ENCODE peak calls at places on chromosomes 2 and 18, in nine cellular contexts. One of them, this sample, is unnamed. For H3K9me3 and H3K27me3, the result is how much of the 10 kb centered on the place peaks cover.

GRCh38 chr2:74457549-74458131 is 598 bp upstream of the WBP1 start:
- DNase-seq in neural progenitor cell: peak
- DNase-seq in HepG2: peak
- DNase-seq in right lobe of liver: peak
- DNase-seq in K562: no peak
- DNase-seq in heart left ventricle: peak
- DNase-seq in IMR-90: no peak
- DNase-seq in esophagus squamous epithelium: peak
- DNase-seq in RWPE2: peak
- DNase-seq in this sample: peak

GRCh38 chr2:141555876-141556470 is 574.8 kb downstream of the LRP1B start:
- DNase-seq in neural progenitor cell: no peak
- DNase-seq in HepG2: no peak
- DNase-seq in right lobe of liver: no peak
- DNase-seq in K562: no peak
- DNase-seq in heart left ventricle: no peak
- DNase-seq in IMR-90: no peak
- DNase-seq in esophagus squamous epithelium: no peak
- DNase-seq in RWPE2: no peak
- DNase-seq in this sample: no peak

GRCh38 chr2:40244251-40245010 is 207.5 kb downstream of the SLC8A1 start:
- DNase-seq in neural progenitor cell: peak
- DNase-seq in HepG2: peak
- DNase-seq in right lobe of liver: peak
- DNase-seq in K562: no peak
- DNase-seq in heart left ventricle: peak
- DNase-seq in IMR-90: peak
- DNase-seq in esophagus squamous epithelium: no peak
- DNase-seq in RWPE2: no peak
- DNase-seq in this sample: peak

GRCh38 chr2:177075254-177075653 is 137.3 kb upstream of the HNRNPA3 start:
- DNase-seq in neural progenitor cell: no peak
- DNase-seq in HepG2: no peak
- DNase-seq in right lobe of liver: no peak
- DNase-seq in K562: no peak
- DNase-seq in heart left ventricle: no peak
- DNase-seq in IMR-90: no peak
- DNase-seq in esophagus squamous epithelium: no peak
- DNase-seq in RWPE2: no peak
- DNase-seq in this sample: no peak

GRCh38 chr2:182280128-182280527 is 146.7 kb downstream of the PDE1A start:
- DNase-seq in neural progenitor cell: no peak
- DNase-seq in HepG2: no peak
- DNase-seq in right lobe of liver: no peak
- DNase-seq in K562: no peak
- DNase-seq in heart left ventricle: no peak
- DNase-seq in IMR-90: peak
- DNase-seq in esophagus squamous epithelium: no peak
- DNase-seq in RWPE2: no peak
- DNase-seq in this sample: no peak

GRCh38 chr2:55995206-55995605 is 71.6 kb upstream of the EFEMP1 start:
- DNase-seq in neural progenitor cell: no peak
- DNase-seq in HepG2: no peak
- DNase-seq in right lobe of liver: no peak
- DNase-seq in K562: no peak
- DNase-seq in heart left ventricle: no peak
- DNase-seq in IMR-90: no peak
- DNase-seq in esophagus squamous epithelium: no peak
- DNase-seq in RWPE2: no peak
- DNase-seq in this sample: no peak

GRCh38 chr18:80208620-80209019 is 38.7 kb downstream of the PARD6G start:
- DNase-seq in neural progenitor cell: no peak
- DNase-seq in HepG2: no peak
- DNase-seq in right lobe of liver: no peak
- DNase-seq in K562: no peak
- DNase-seq in heart left ventricle: no peak
- DNase-seq in IMR-90: no peak
- DNase-seq in esophagus squamous epithelium: no peak
- DNase-seq in RWPE2: no peak
- DNase-seq in this sample: no peak

GRCh38 chr18:37484893-37485834 is 80.4 kb downstream of the CELF4 start:
- DNase-seq in neural progenitor cell: peak
- DNase-seq in HepG2: no peak
- DNase-seq in right lobe of liver: no peak
- DNase-seq in K562: peak
- DNase-seq in heart left ventricle: no peak
- DNase-seq in IMR-90: peak
- DNase-seq in esophagus squamous epithelium: no peak
- DNase-seq in RWPE2: no peak
- DNase-seq in this sample: no peak

GRCh38 chr2:45759310-45759851 is 107.9 kb downstream of the PRKCE start:
- DNase-seq in neural progenitor cell: no peak
- DNase-seq in HepG2: no peak
- DNase-seq in right lobe of liver: no peak
- DNase-seq in K562: no peak
- DNase-seq in heart left ventricle: no peak
- DNase-seq in IMR-90: peak
- DNase-seq in esophagus squamous epithelium: no peak
- DNase-seq in RWPE2: no peak
- DNase-seq in this sample: no peak

GRCh38 chr2:240463866-240464481 is 28.5 kb downstream of the GPC1 start:
- DNase-seq in neural progenitor cell: no peak
- DNase-seq in HepG2: no peak
- DNase-seq in right lobe of liver: peak
- DNase-seq in K562: no peak
- DNase-seq in heart left ventricle: no peak
- DNase-seq in IMR-90: no peak
- DNase-seq in esophagus squamous epithelium: no peak
- DNase-seq in RWPE2: no peak
- DNase-seq in this sample: peak

GRCh38 chr2:169768262-169768995 is 30.2 kb upstream of the SSB start:
- DNase-seq in neural progenitor cell: no peak
- DNase-seq in HepG2: no peak
- DNase-seq in right lobe of liver: peak
- DNase-seq in K562: no peak
- DNase-seq in heart left ventricle: peak
- DNase-seq in IMR-90: no peak
- DNase-seq in esophagus squamous epithelium: no peak
- DNase-seq in RWPE2: no peak
- DNase-seq in this sample: no peak

GRCh38 chr18:78571063-78571785 is 408.4 kb upstream of the SALL3 start:
- DNase-seq in neural progenitor cell: no peak
- DNase-seq in HepG2: no peak
- DNase-seq in right lobe of liver: no peak
- DNase-seq in K562: no peak
- DNase-seq in heart left ventricle: no peak
- DNase-seq in IMR-90: no peak
- DNase-seq in esophagus squamous epithelium: no peak
- DNase-seq in RWPE2: no peak
- DNase-seq in this sample: no peak
- H3K9me3 ChIP-seq in neural progenitor cell: under half
- H3K9me3 ChIP-seq in HepG2: under half
- H3K9me3 ChIP-seq in right lobe of liver: under half
- H3K9me3 ChIP-seq in K562: under half
- H3K9me3 ChIP-seq in heart left ventricle: under half
- H3K9me3 ChIP-seq in IMR-90: under half
- H3K9me3 ChIP-seq in esophagus squamous epithelium: under half
- H3K9me3 ChIP-seq in RWPE2: under half
- H3K9me3 ChIP-seq in this sample: under half

GRCh38 chr2:50346586-50347351 is 685.2 kb downstream of the NRXN1 start:
- DNase-seq in neural progenitor cell: peak
- DNase-seq in HepG2: no peak
- DNase-seq in right lobe of liver: no peak
- DNase-seq in K562: no peak
- DNase-seq in heart left ventricle: no peak
- DNase-seq in IMR-90: no peak
- DNase-seq in esophagus squamous epithelium: no peak
- DNase-seq in RWPE2: peak
- DNase-seq in this sample: no peak

GRCh38 chr2:50346104-50346503 is 685.8 kb downstream of the NRXN1 start:
- DNase-seq in neural progenitor cell: peak
- DNase-seq in HepG2: no peak
- DNase-seq in right lobe of liver: no peak
- DNase-seq in K562: no peak
- DNase-seq in heart left ventricle: no peak
- DNase-seq in IMR-90: no peak
- DNase-seq in esophagus squamous epithelium: no peak
- DNase-seq in RWPE2: peak
- DNase-seq in this sample: no peak

GRCh38 chr2:50345691-50346090 is 686.2 kb downstream of the NRXN1 start:
- DNase-seq in neural progenitor cell: no peak
- DNase-seq in HepG2: no peak
- DNase-seq in right lobe of liver: no peak
- DNase-seq in K562: no peak
- DNase-seq in heart left ventricle: no peak
- DNase-seq in IMR-90: no peak
- DNase-seq in esophagus squamous epithelium: no peak
- DNase-seq in RWPE2: no peak
- DNase-seq in this sample: no peak

GRCh38 chr2:50343157-50343821 is 688.6 kb downstream of the NRXN1 start:
- DNase-seq in neural progenitor cell: no peak
- DNase-seq in HepG2: no peak
- DNase-seq in right lobe of liver: no peak
- DNase-seq in K562: no peak
- DNase-seq in heart left ventricle: no peak
- DNase-seq in IMR-90: no peak
- DNase-seq in esophagus squamous epithelium: no peak
- DNase-seq in RWPE2: no peak
- DNase-seq in this sample: no peak

DNA sequence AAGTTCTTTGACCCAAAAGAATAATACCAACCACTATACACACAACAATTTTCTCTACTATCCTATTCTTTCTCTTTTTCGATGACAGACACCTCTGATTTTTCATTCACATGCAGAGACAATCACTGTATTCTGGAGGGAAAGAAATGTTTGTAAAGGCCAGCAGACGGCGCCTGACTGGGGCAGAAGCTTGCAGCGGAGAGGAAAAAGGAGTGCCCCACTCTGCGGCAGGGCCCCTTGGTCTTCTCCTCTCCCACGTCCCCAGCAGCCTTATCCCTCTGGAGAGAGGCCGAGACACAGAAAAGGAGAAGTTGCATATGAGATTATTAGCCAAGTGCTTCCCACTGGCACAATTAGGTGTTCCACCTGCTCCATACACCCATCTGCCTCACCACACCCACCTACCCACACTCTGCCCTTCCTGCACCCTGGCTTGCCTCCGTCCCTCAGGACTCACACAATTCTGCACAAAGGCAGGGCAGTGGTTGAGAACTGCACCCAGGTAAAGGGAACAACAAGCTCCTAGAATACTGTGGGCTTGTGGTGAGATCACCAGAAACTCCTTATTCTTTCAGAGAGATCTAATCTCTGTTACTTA is 687.3 kb downstream of the NRXN1 start:
- DNase-seq in neural progenitor cell: peak
- DNase-seq in HepG2: no peak
- DNase-seq in right lobe of liver: no peak
- DNase-seq in K562: no peak
- DNase-seq in heart left ventricle: no peak
- DNase-seq in IMR-90: no peak
- DNase-seq in esophagus squamous epithelium: no peak
- DNase-seq in RWPE2: no peak
- DNase-seq in this sample: peak
- H3K27me3 ChIP-seq in neural progenitor cell: under half
- H3K27me3 ChIP-seq in HepG2: under half
- H3K27me3 ChIP-seq in right lobe of liver: under half
- H3K27me3 ChIP-seq in K562: under half
- H3K27me3 ChIP-seq in heart left ventricle: under half
- H3K27me3 ChIP-seq in IMR-90: under half
- H3K27me3 ChIP-seq in esophagus squamous epithelium: under half
- H3K27me3 ChIP-seq in RWPE2: half or more
- H3K27me3 ChIP-seq in this sample: under half

GRCh38 chr2:146414456-146414855 is 1430.4 kb upstream of the ACVR2A start:
- DNase-seq in neural progenitor cell: no peak
- DNase-seq in HepG2: no peak
- DNase-seq in right lobe of liver: no peak
- DNase-seq in K562: no peak
- DNase-seq in heart left ventricle: no peak
- DNase-seq in IMR-90: no peak
- DNase-seq in esophagus squamous epithelium: no peak
- DNase-seq in RWPE2: no peak
- DNase-seq in this sample: no peak

GRCh38 chr2:146415291-146415690 is 1429.5 kb upstream of the ACVR2A start:
- DNase-seq in neural progenitor cell: no peak
- DNase-seq in HepG2: no peak
- DNase-seq in right lobe of liver: no peak
- DNase-seq in K562: no peak
- DNase-seq in heart left ventricle: no peak
- DNase-seq in IMR-90: no peak
- DNase-seq in esophagus squamous epithelium: no peak
- DNase-seq in RWPE2: no peak
- DNase-seq in this sample: no peak

GRCh38 chr2:146417942-146418341 is 1426.9 kb upstream of the ACVR2A start:
- DNase-seq in neural progenitor cell: no peak
- DNase-seq in HepG2: no peak
- DNase-seq in right lobe of liver: no peak
- DNase-seq in K562: no peak
- DNase-seq in heart left ventricle: no peak
- DNase-seq in IMR-90: no peak
- DNase-seq in esophagus squamous epithelium: no peak
- DNase-seq in RWPE2: no peak
- DNase-seq in this sample: no peak

GRCh38 chr2:146413086-146413610 is 1431.7 kb upstream of the ACVR2A start:
- DNase-seq in neural progenitor cell: no peak
- DNase-seq in HepG2: no peak
- DNase-seq in right lobe of liver: no peak
- DNase-seq in K562: no peak
- DNase-seq in heart left ventricle: no peak
- DNase-seq in IMR-90: no peak
- DNase-seq in esophagus squamous epithelium: no peak
- DNase-seq in RWPE2: no peak
- DNase-seq in this sample: no peak

GRCh38 chr2:146412625-146413024 is 1432.2 kb upstream of the ACVR2A start:
- DNase-seq in neural progenitor cell: no peak
- DNase-seq in HepG2: peak
- DNase-seq in right lobe of liver: no peak
- DNase-seq in K562: peak
- DNase-seq in heart left ventricle: no peak
- DNase-seq in IMR-90: no peak
- DNase-seq in esophagus squamous epithelium: no peak
- DNase-seq in RWPE2: no peak
- DNase-seq in this sample: peak
- TF ChIP-seq CTCF in neural progenitor cell: peak
- TF ChIP-seq CTCF in HepG2: peak
- TF ChIP-seq CTCF in right lobe of liver: no peak
- TF ChIP-seq CTCF in K562: peak
- TF ChIP-seq CTCF in heart left ventricle: no peak
- TF ChIP-seq CTCF in IMR-90: no peak
- TF ChIP-seq CTCF in esophagus squamous epithelium: no peak
- TF ChIP-seq CTCF in RWPE2: no peak
- TF ChIP-seq CTCF in this sample: no peak

DNA sequence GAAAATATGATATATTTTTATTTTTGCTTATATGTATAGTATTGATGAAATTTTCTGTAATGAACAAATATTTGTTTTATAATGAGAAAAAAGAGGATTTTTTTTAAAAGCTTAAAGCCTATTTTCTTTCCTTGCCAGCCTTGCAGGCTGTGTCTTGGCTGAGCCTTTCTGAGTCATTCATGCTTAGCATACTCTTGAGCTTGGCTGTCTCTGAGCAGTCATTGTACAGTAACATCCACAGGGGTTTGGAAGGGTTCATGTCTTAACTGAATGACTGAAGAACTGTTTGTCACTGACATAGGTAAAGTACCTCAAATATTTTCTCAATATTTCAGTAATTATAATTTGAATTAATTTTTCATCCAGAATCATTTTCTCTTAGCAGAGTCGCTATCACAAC is 49.3 kb downstream of the GPR39 start:
- DNase-seq in neural progenitor cell: no peak
- DNase-seq in HepG2: no peak
- DNase-seq in right lobe of liver: no peak
- DNase-seq in K562: no peak
- DNase-seq in heart left ventricle: no peak
- DNase-seq in IMR-90: peak
- DNase-seq in esophagus squamous epithelium: no peak
- DNase-seq in RWPE2: no peak
- DNase-seq in this sample: no peak
- H3K9me3 ChIP-seq in neural progenitor cell: under half
- H3K9me3 ChIP-seq in HepG2: half or more
- H3K9me3 ChIP-seq in right lobe of liver: under half
- H3K9me3 ChIP-seq in K562: under half
- H3K9me3 ChIP-seq in heart left ventricle: under half
- H3K9me3 ChIP-seq in IMR-90: under half
- H3K9me3 ChIP-seq in esophagus squamous epithelium: half or more
- H3K9me3 ChIP-seq in RWPE2: under half
- H3K9me3 ChIP-seq in this sample: under half

This sample was measured in Caco-2.